ENCODE peak calls at places on chromosomes 1 and 21, in four cellular contexts. Y is colonic mucosa, J is sigmoid colon, H is Calu3. M is an unnamed sample.

GRCh38 chr21:45995686-45996179 is 14.2 kb downstream of the COL6A1 start:
- DNase-seq in J (peak), Y (peak), H (peak), M (no peak)

GRCh38 chr21:34836103-34836932 is 167.5 kb downstream of the CLIC6 start:
- DNase-seq in Y (no peak), H (peak), J (peak), M (no peak)

GRCh38 chr1:99527078-99527477 is 118.8 kb upstream of the PALMD start:
- DNase-seq in J (no peak), H (no peak), Y (no peak), M (no peak)

GRCh38 chr1:42146127-42146915 is 6.9 kb upstream of the GUCA2B start:
- DNase-seq in H (no peak), Y (no peak), J (peak), M (no peak)

GRCh38 chr1:24228312-24228711 is 41.2 kb upstream of the IFNLR1 start:
- DNase-seq in H (no peak), J (no peak), Y (no peak), M (no peak)

GRCh38 chr1:77465922-77466321 is 184.1 kb downstream of the AK5 start:
- DNase-seq in H (no peak), Y (no peak), J (no peak), M (no peak)

GRCh38 chr1:45769261-45769932 is 18.9 kb upstream of the IPP start:
- DNase-seq in H (no peak), J (no peak), Y (no peak), M (no peak)

GRCh38 chr1:115764541-115764940 is 4.0 kb downstream of the CASQ2 start:
- DNase-seq in Y (peak), J (no peak), H (peak), M (no peak)

GRCh38 chr1:108880850-108881249 is 4.1 kb downstream of the GPSM2 start:
- DNase-seq in J (no peak), H (no peak), Y (no peak), M (no peak)

GRCh38 chr1:235960799-235961198 is 94.1 kb upstream of the LYST start:
- DNase-seq in Y (no peak), J (no peak), H (no peak), M (no peak)

GRCh38 chr1:29498126-29499100 is 262.1 kb downstream of the PTPRU start:
- DNase-seq in Y (no peak), J (peak), H (no peak), M (no peak)

GRCh38 chr1:247448107-247448778 is 9.7 kb downstream of the OR2B11 start:
- DNase-seq in H (peak), J (peak), Y (peak), M (no peak)

GRCh38 chr1:50027794-50028193 is 4.0 kb upstream of the AGBL4 start:
- DNase-seq in Y (no peak), J (no peak), H (no peak), M (no peak)

GRCh38 chr1:170581041-170581440 is 49.1 kb downstream of the GORAB start:
- DNase-seq in J (no peak), H (no peak), Y (no peak), M (no peak)

GRCh38 chr1:103256490-103256889 is 148.2 kb upstream of the COL11A1 start:
- DNase-seq in H (no peak), J (no peak), Y (no peak), M (no peak)

GRCh38 chr1:172252296-172252695 is 168.2 kb upstream of the C1orf105 start:
- DNase-seq in J (no peak), H (no peak), Y (no peak), M (no peak)

GRCh38 chr1:183757061-183757460 is 47.9 kb upstream of the RGL1 start:
- DNase-seq in H (no peak), Y (no peak), J (no peak), M (no peak)

GRCh38 chr1:29084196-29084521 is 39.5 kb downstream of the TMEM200B start:
- DNase-seq in H (no peak), J (no peak), Y (no peak), M (no peak)

GRCh38 chr1:53580739-53581475 is 121.7 kb downstream of the DMRTB1 start:
- DNase-seq in H (no peak), J (peak), Y (no peak), M (no peak)

GRCh38 chr1:154788886-154789285 is 81.2 kb downstream of the KCNN3 start:
- DNase-seq in H (no peak), Y (no peak), J (peak), M (no peak)

GRCh38 chr1:229648406-229648805 is 22.4 kb downstream of the URB2 start:
- DNase-seq in H (no peak), Y (no peak), J (no peak), M (no peak)

GRCh38 chr1:201463071-201463552 is 5.9 kb downstream of the PHLDA3 start:
- DNase-seq in H (no peak), Y (no peak), J (no peak), M (no peak)

GRCh38 chr21:45041351-45041805 is 33.0 kb upstream of the ADARB1 start:
- DNase-seq in H (no peak), J (peak), Y (peak), M (no peak)

GRCh38 chr1:16386454-16387113 is 19.5 kb downstream of the SZRD1 start:
- DNase-seq in H (peak), J (peak), Y (no peak), M (no peak)

GRCh38 chr1:16253332-16253922 is 16.4 kb upstream of the CPLANE2 start:
- DNase-seq in J (no peak), H (no peak), Y (no peak), M (no peak)

GRCh38 chr1:235758931-235759330 is 107.8 kb downstream of the LYST start:
- DNase-seq in Y (no peak), J (no peak), H (no peak), M (no peak)

GRCh38 chr1:113930499-113931161 is 1.5 kb downstream of the HIPK1 start:
- DNase-seq in Y (peak), J (no peak), H (peak), M (peak)

GRCh38 chr1:24739241-24739640 is 6.0 kb upstream of the CLIC4 start:
- DNase-seq in H (no peak), J (no peak), Y (no peak), M (no peak)

GRCh38 chr1:208007938-208008342 is 97.0 kb upstream of the CD34 start:
- DNase-seq in J (no peak), Y (no peak), H (no peak), M (no peak)

GRCh38 chr1:94998748-94999147 is 71.8 kb upstream of the CNN3 start:
- DNase-seq in J (no peak), Y (no peak), H (no peak), M (no peak)

GRCh38 chr1:223819730-223820514 is 25.8 kb downstream of the TP53BP2 start:
- DNase-seq in Y (no peak), H (no peak), J (no peak), M (no peak)

GRCh38 chr1:196063952-196064351 is 544.3 kb downstream of the KCNT2 start:
- DNase-seq in Y (no peak), H (no peak), J (no peak), M (no peak)

DNA sequence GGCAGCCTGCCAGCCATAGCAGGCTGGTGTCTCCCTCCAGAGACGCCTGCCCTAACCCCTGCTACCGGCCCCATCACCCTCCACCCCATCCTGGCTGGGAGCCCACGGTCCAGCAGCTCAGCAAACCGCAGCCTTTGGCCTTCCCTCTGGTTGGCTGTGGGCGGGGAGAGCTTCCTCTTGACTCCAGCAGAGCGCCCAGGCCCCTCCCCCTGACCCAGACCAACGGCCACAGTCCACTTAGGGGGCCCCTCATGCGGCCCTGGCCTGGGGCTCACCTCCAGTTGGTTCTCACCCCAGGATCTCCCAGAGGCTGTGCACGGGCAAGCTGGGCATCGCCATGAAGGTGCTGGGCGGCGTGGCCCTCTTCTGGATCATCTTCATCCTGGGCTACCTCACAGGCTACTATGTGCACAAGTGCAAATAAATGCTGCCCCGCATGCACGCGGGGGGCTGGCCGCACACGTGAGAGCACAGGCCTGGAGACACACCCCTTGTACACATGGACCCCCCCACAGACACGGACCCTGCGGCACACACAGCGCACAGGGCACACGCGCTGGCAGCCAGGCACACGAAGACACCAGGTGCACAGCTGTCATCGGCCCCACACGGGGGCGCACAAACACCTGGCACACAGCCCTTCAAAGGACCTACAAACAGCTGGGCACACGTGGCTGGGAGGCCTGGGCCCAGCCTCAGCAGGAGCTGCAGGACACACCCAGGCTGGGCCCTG is 3.1 kb downstream of the SMIM1 start:
- DNase-seq in H (peak), Y (peak), J (no peak), M (peak)
- TF ChIP-seq CTCF in H (peak), Y (peak), J (no peak), M (peak)

GRCh38 chr1:242196101-242196500 is 197.2 kb upstream of the MAP1LC3C start:
- DNase-seq in Y (no peak), J (no peak), H (no peak), M (no peak)

GRCh38 chr1:242196914-242197313 is 198.0 kb upstream of the MAP1LC3C start:
- DNase-seq in Y (no peak), J (no peak), H (no peak), M (no peak)

GRCh38 chr1:242199861-242200458 is 201.1 kb upstream of the MAP1LC3C start:
- DNase-seq in Y (no peak), J (no peak), H (no peak), M (no peak)

GRCh38 chr1:242198421-242198820 is 199.5 kb upstream of the MAP1LC3C start:
- DNase-seq in Y (no peak), H (no peak), J (no peak), M (no peak)

DNA sequence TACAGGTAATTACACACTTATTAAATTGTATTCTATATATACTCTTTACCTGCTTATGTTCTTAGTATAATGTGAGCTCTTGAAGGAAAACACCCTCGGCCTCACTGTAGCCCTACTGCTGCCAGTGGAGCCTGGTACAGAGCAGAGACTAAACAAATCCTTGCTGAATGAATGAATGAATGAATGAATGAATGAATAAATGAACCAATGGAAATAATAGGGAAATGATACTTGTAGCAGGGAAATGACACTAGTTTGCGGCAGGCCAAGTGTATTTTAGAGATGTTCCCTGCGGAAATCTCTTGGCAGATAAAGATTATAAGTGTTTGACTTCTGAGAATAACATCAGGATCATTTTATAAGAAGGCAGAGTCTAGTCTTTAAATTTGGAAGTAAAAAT is 199.0 kb upstream of the MAP1LC3C start:
- DNase-seq in J (no peak), H (no peak), Y (no peak), M (no peak)
- TF ChIP-seq CTCF in J (no peak), H (no peak), Y (no peak), M (no peak)

GRCh38 chr1:234479866-234480265 is 887 bp upstream of the TARBP1 start:
- DNase-seq in H (no peak), J (no peak), Y (no peak), M (no peak)

GRCh38 chr1:234478152-234478480 is 863 bp downstream of the TARBP1 start:
- DNase-seq in J (no peak), Y (peak), H (peak), M (peak)

GRCh38 chr1:234479310-234479559 is 256 bp upstream of the TARBP1 start:
- DNase-seq in J (no peak), H (no peak), Y (no peak), M (no peak)

GRCh38 chr1:234477373-234478151 is 1.4 kb downstream of the TARBP1 start:
- DNase-seq in H (no peak), J (no peak), Y (no peak), M (no peak)

GRCh38 chr1:234478481-234479309 is at the start of gene TARBP1:
- DNase-seq in J (peak), Y (peak), H (peak), M (peak)
- TF ChIP-seq CTCF in J (no peak), Y (no peak), H (no peak), M (peak)

GRCh38 chr1:117709398-117709797 is 103.5 kb downstream of the TENT5C start:
- DNase-seq in Y (no peak), J (no peak), H (no peak), M (no peak)

GRCh38 chr1:117712598-117712997 is 106.8 kb downstream of the TENT5C start:
- DNase-seq in Y (no peak), J (no peak), H (no peak), M (no peak)

GRCh38 chr1:117707371-117707770 is 101.5 kb downstream of the TENT5C start:
- DNase-seq in H (no peak), J (no peak), Y (no peak), M (no peak)

GRCh38 chr1:117708323-117709288 is 102.8 kb downstream of the TENT5C start:
- DNase-seq in J (no peak), Y (no peak), H (no peak), M (no peak)

DNA sequence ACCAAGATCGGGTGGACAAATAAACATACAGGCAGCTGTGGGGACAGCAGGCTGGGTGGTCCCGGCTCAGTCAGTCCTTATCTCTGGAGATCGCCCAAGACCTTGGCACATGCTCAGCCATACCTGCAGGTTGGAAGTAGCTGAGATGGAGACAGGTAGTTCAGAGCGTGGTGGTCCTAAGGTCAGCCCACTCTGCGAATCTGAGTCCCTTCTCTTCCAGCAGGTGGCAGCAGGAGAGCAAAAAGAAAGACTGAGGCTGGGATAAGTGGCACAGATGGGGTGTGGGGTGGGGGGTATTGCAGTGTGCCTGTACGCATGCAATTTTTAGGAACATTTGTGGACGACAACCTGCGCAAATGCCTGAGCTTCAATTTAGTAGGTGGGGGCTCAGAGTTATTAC is 104.9 kb downstream of the TENT5C start:
- DNase-seq in J (no peak), Y (no peak), H (no peak), M (no peak)
- TF ChIP-seq CTCF in J (no peak), Y (no peak), H (peak), M (peak)